ENCODE peak calls at places on chromosomes 16 and 17, in eight cellular contexts. Q, L, U, B, K, N, V and P are unnamed samples.
A peak's percentile ranks its signal among the peaks of the same experiment; 100 is the strongest.

GRCh38 chr17:49156256-49156655 is 23.7 kb downstream of the B4GALNT2 start:
- DNase-seq in N (no peak), K (no peak), V (no peak), B (no peak), U (peak; percentile 67), L (no peak), Q (no peak), P (no peak)

GRCh38 chr17:16926061-16926511 is 45.8 kb downstream of the TNFRSF13B start:
- DNase-seq in V (no peak), K (no peak), Q (peak; percentile 9), B (no peak), N (peak; percentile 55), U (no peak), L (no peak), P (no peak)

GRCh38 chr16:7363397-7364053 is 30.9 kb downstream of the RBFOX1 start:
- DNase-seq in B (no peak), U (no peak), K (no peak), N (no peak), L (no peak), Q (peak; percentile 52), V (no peak), P (no peak)

GRCh38 chr16:81483064-81483969 is 38.7 kb downstream of the CMIP start:
- DNase-seq in K (no peak), N (no peak), B (no peak), L (no peak), V (no peak), Q (peak; percentile 7), U (no peak), P (no peak)

GRCh38 chr16:11497851-11498289 is 88.8 kb downstream of the LITAF start:
- DNase-seq in K (no peak), N (peak; percentile 78), L (peak; percentile 57), Q (no peak), V (no peak), B (no peak), U (peak; percentile 49), P (no peak)

GRCh38 chr17:80101946-80102706 is 745 bp downstream of the GAA start:
- DNase-seq in K (no peak), L (no peak), N (no peak), U (no peak), Q (no peak), B (no peak), V (no peak), P (no peak)

GRCh38 chr17:6109541-6109940 is 39.4 kb downstream of the WSCD1 start:
- DNase-seq in U (no peak), L (no peak), V (no peak), N (no peak), B (no peak), K (no peak), Q (no peak), P (no peak)

GRCh38 chr17:76709077-76709950 is 1.5 kb downstream of the MXRA7 start:
- DNase-seq in V (no peak), B (no peak), U (peak; percentile 91), K (peak; percentile 78), N (peak; percentile 98), L (peak; percentile 91), Q (peak; percentile 92), P (no peak)

GRCh38 chr17:44999433-44999832 is 31.3 kb upstream of the C1QL1 start:
- DNase-seq in N (no peak), L (no peak), U (no peak), V (no peak), K (no peak), B (no peak), Q (no peak), P (no peak)

GRCh38 chr16:49604602-49605001 is 231.0 kb downstream of the C16orf78 start:
- DNase-seq in Q (no peak), K (no peak), B (no peak), N (peak; percentile 43), V (no peak), U (no peak), L (no peak), P (no peak)

GRCh38 chr16:49605536-49606241 is 232.1 kb downstream of the C16orf78 start:
- DNase-seq in B (no peak), L (no peak), N (peak; percentile 24), U (no peak), Q (no peak), K (no peak), V (no peak), P (no peak)

GRCh38 chr16:49608095-49608494 is 234.5 kb downstream of the C16orf78 start:
- DNase-seq in U (no peak), Q (no peak), K (no peak), L (no peak), V (no peak), N (peak; percentile 43), B (no peak), P (no peak)

GRCh38 chr16:49603956-49604355 is 230.4 kb downstream of the C16orf78 start:
- DNase-seq in K (no peak), U (no peak), V (no peak), L (no peak), Q (no peak), N (peak; percentile 54), B (no peak), P (no peak)

GRCh38 chr16:49608801-49609200 is 235.2 kb downstream of the C16orf78 start:
- DNase-seq in L (no peak), Q (no peak), U (no peak), V (no peak), N (peak; percentile 63), B (no peak), K (peak; percentile 22), P (no peak)
- TF ChIP-seq CTCF in L (peak; percentile 59), Q (peak; percentile 71), U (no peak), V (no peak), N (peak; percentile 56), B (no peak), K (no peak), P (no peak)

GRCh38 chr16:67395458-67396158 is 2.3 kb upstream of the TPPP3 start:
- DNase-seq in K (no peak), N (no peak), U (no peak), V (no peak), Q (no peak), L (no peak), B (no peak), P (no peak)
- H3K27ac ChIP-seq in K (no peak overlapping the region), N (no peak overlapping the region), U (no peak overlapping the region), V (no peak overlapping the region), Q (peak overlapping the region; percentile 72), L (no peak overlapping the region), B (peak overlapping the region; percentile 61), P (no peak overlapping the region)

DNA sequence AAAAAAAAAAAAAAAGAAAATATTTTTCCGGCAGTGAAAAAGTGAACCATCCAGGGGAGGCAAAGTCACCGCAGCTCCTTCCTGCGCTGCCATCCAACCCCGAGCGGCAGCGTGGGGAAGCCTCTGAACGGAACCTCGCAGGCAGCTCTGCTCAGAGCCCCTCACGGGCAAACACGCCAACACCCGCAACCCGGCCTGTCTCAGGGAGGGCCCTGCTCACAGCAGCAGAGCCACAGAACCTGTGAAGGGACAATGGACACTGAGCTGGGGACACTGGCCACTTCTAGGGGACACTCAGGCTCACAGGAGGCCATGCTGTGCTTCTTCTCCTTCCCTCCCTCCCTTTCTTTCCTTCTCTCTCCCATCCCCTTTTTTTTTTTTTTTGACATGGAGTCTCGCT is 21.4 kb upstream of the APRT start:
- DNase-seq in V (no peak), K (no peak), L (no peak), B (no peak), U (no peak), Q (no peak), N (no peak), P (no peak)
- H3K27me3 ChIP-seq in V (no peaks in the 10 kb centered on the region), K (no peaks in the 10 kb centered on the region), L (no peaks in the 10 kb centered on the region), B (no peaks in the 10 kb centered on the region), U (no peaks in the 10 kb centered on the region), Q (no peaks in the 10 kb centered on the region), N (no peaks in the 10 kb centered on the region), P (no peaks in the 10 kb centered on the region)

GRCh38 chr17:47717261-47717697 is 15.8 kb upstream of the TBX21 start:
- DNase-seq in N (no peak), K (no peak), V (no peak), U (no peak), L (no peak), Q (no peak), B (no peak), P (no peak)
- TF ChIP-seq CTCF in N (peak; percentile 17), K (no peak), V (peak; percentile 49), U (no peak), L (no peak), Q (peak; percentile 49), B (peak; percentile 22), P (peak; percentile 43)

GRCh38 chr17:81364278-81365147 is 30.7 kb upstream of the BAHCC1 start:
- DNase-seq in Q (no peak), U (no peak), V (no peak), N (no peak), B (no peak), L (no peak), K (no peak), P (no peak)

GRCh38 chr17:81366648-81367047 is 28.6 kb upstream of the BAHCC1 start:
- DNase-seq in B (no peak), U (no peak), V (no peak), N (no peak), K (no peak), Q (no peak), L (no peak), P (no peak)

GRCh38 chr17:81365601-81366585 is 29.4 kb upstream of the BAHCC1 start:
- DNase-seq in N (peak; percentile 83), K (no peak), B (no peak), L (peak; percentile 70), V (peak; percentile 88), U (peak; percentile 86), Q (no peak), P (no peak)

GRCh38 chr17:81367171-81367570 is 28.1 kb upstream of the BAHCC1 start:
- DNase-seq in U (no peak), L (no peak), B (no peak), Q (no peak), K (no peak), V (no peak), N (no peak), P (no peak)

DNA sequence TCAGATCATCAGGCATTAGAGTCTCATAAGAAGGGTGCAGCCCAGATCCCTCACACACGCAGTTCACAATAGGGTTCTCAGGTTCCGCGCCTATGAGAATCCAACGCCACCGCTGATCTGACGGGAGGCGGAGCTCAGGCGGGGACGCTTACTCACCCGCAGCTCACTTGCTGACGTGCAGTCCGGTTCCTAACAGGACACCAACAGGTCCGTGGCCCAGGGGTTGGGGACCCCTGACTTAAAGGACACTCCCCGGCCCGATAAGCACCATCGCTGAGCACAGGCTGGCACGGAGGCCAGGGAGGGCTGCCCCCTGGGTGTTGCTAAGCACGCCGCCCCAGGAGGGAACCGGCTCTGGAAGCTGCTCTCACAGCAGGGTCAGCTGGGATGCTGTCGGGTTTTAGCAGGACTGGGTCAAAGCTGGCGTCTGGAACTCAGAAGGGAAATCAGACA is 30.1 kb upstream of the BAHCC1 start:
- DNase-seq in V (peak; percentile 77), U (peak; percentile 64), B (no peak), K (no peak), L (peak; percentile 65), Q (no peak), N (peak; percentile 85), P (no peak)
- H3K27ac ChIP-seq in V (peak overlapping the region; percentile 76), U (peak overlapping the region; percentile 71), B (no peak overlapping the region), K (peak overlapping the region; percentile 22), L (peak overlapping the region; percentile 67), Q (no peak overlapping the region), N (peak overlapping the region; percentile 74), P (no peak overlapping the region)